ENCODE peak calls at places on chromosomes 1 and 21, in six cellular contexts. N is neural progenitor cell, B is PC-3, X is kidney, Q is uterus, F is right cardiac atrium. R is an unnamed sample. For H3K4me1, the result is how much of the 10 kb centered on the place peaks cover.

GRCh38 chr1:21822349-21822748 is 10.3 kb downstream of the LDLRAD2 start:
- DNase-seq in B (no peak), X (no peak), F (no peak), N (peak), Q (no peak), R (no peak)

GRCh38 chr1:19374926-19375325 is 62.8 kb downstream of the SLC66A1 start:
- DNase-seq in Q (no peak), B (no peak), N (no peak), X (no peak), F (no peak), R (no peak)

GRCh38 chr1:89305493-89305892 is 32.8 kb upstream of the GBP5 start:
- DNase-seq in X (no peak), N (no peak), B (no peak), Q (no peak), F (no peak), R (no peak)

GRCh38 chr1:188429385-188429784 is 1600.6 kb downstream of the PLA2G4A start:
- DNase-seq in X (no peak), F (no peak), Q (no peak), N (no peak), B (no peak), R (no peak)

GRCh38 chr1:108047085-108047484 is 82.1 kb upstream of the VAV3 start:
- DNase-seq in X (no peak), Q (no peak), B (no peak), F (no peak), N (no peak), R (no peak)

GRCh38 chr1:168653567-168653966 is 75.4 kb downstream of the DPT start:
- DNase-seq in X (no peak), F (no peak), Q (no peak), N (no peak), B (peak), R (no peak)

GRCh38 chr1:217095050-217095622 is 371.9 kb upstream of the ESRRG start:
- DNase-seq in N (no peak), B (no peak), Q (no peak), X (no peak), F (no peak), R (no peak)

GRCh38 chr1:37606481-37607263 is 10.9 kb upstream of the GNL2 start:
- DNase-seq in Q (peak), N (no peak), B (no peak), X (no peak), F (no peak), R (no peak)

GRCh38 chr1:112704908-112705627 is 1.9 kb downstream of the RHOC start:
- DNase-seq in B (peak), F (peak), Q (peak), X (peak), N (peak), R (peak)

GRCh38 chr1:94481473-94481933 is 60.1 kb downstream of the F3 start:
- DNase-seq in Q (peak), N (peak), F (no peak), B (peak), X (no peak), R (peak)

GRCh38 chr1:22551591-22552370 is 11.5 kb upstream of the EPHA8 start:
- DNase-seq in B (no peak), F (no peak), Q (no peak), X (no peak), N (no peak), R (no peak)

GRCh38 chr1:23395162-23395724 is 25.6 kb upstream of the ZNF436 start:
- DNase-seq in X (no peak), F (peak), Q (no peak), N (no peak), B (no peak), R (no peak)

GRCh38 chr1:24992761-24993211 is 62.7 kb upstream of the RUNX3 start:
- DNase-seq in N (no peak), Q (no peak), X (peak), F (no peak), B (no peak), R (peak)

GRCh38 chr1:88528792-88529191 is 155.3 kb upstream of the PKN2 start:
- DNase-seq in Q (no peak), F (no peak), X (no peak), N (no peak), B (peak), R (no peak)

GRCh38 chr1:155167166-155168104 is 5.7 kb downstream of the KRTCAP2 start:
- DNase-seq in B (peak), F (peak), Q (peak), N (peak), X (peak), R (peak)

GRCh38 chr1:240831191-240831631 is 219.3 kb upstream of the GREM2 start:
- DNase-seq in Q (no peak), F (no peak), B (peak), N (no peak), X (no peak), R (no peak)

GRCh38 chr1:25922633-25923567 is 16.7 kb upstream of the STMN1 start:
- DNase-seq in F (peak), Q (peak), N (peak), X (peak), B (peak), R (peak)

GRCh38 chr1:153583976-153584375 is 18.3 kb upstream of the S100A2 start:
- DNase-seq in Q (no peak), N (no peak), B (no peak), F (no peak), X (no peak), R (no peak)

GRCh38 chr1:209816923-209817322 is 10.8 kb upstream of the UTP25 start:
- DNase-seq in X (no peak), Q (no peak), F (no peak), N (no peak), B (no peak), R (no peak)

GRCh38 chr1:24112381-24113169 is 640 bp upstream of the MYOM3 start:
- DNase-seq in B (peak), X (no peak), N (peak), Q (peak), F (peak), R (peak)

GRCh38 chr1:218217040-218217439 is 68.1 kb upstream of the RRP15 start:
- DNase-seq in B (no peak), N (no peak), F (no peak), Q (no peak), X (no peak), R (no peak)

GRCh38 chr1:29452463-29453230 is 216.3 kb downstream of the PTPRU start:
- DNase-seq in Q (no peak), F (no peak), X (no peak), N (no peak), B (no peak), R (no peak)

GRCh38 chr1:62875676-62876075 is 91.7 kb downstream of the ATG4C start:
- DNase-seq in B (peak), Q (no peak), N (no peak), F (no peak), X (no peak), R (no peak)

GRCh38 chr1:187476671-187477070 is 647.9 kb downstream of the PLA2G4A start:
- DNase-seq in X (no peak), N (peak), Q (no peak), F (no peak), B (peak), R (no peak)

GRCh38 chr1:205294914-205295310 is 26.6 kb downstream of the NUAK2 start:
- DNase-seq in B (peak), X (no peak), F (no peak), Q (no peak), N (no peak), R (no peak)

GRCh38 chr21:32981096-32981495 is 44.6 kb upstream of the OLIG2 start:
- DNase-seq in N (no peak), B (no peak), Q (no peak), X (no peak), F (no peak), R (no peak)

GRCh38 chr1:200373811-200374231 is 36.0 kb downstream of the ZNF281 start:
- DNase-seq in N (peak), X (no peak), Q (no peak), B (no peak), F (no peak), R (no peak)

GRCh38 chr1:171869097-171869496 is 27.8 kb downstream of the DNM3 start:
- DNase-seq in B (no peak), X (no peak), Q (no peak), N (no peak), F (no peak), R (no peak)

GRCh38 chr1:223609961-223610360 is 55.5 kb downstream of the CAPN8 start:
- DNase-seq in F (no peak), N (no peak), Q (no peak), B (no peak), X (no peak), R (no peak)

GRCh38 chr1:19096036-19096833 is 113.8 kb downstream of the UBR4 start:
- DNase-seq in Q (no peak), B (peak), N (peak), F (peak), X (no peak), R (peak)

GRCh38 chr1:10909697-10910489 is 102.6 kb upstream of the TARDBP start:
- DNase-seq in Q (no peak), X (peak), F (peak), N (peak), B (peak), R (peak)

GRCh38 chr21:44873356-44874239 is at the start of gene PTTG1IP:
- DNase-seq in X (peak), F (peak), Q (peak), N (peak), B (peak), R (peak)
- H3K4me1 ChIP-seq in X (under half), F (under half), Q (under half), N (under half), B (half or more), R (under half)

GRCh38 chr1:32984829-32985310 is 20.3 kb upstream of the RNF19B start:
- DNase-seq in Q (no peak), N (no peak), F (no peak), B (no peak), X (no peak), R (no peak)
- H3K27ac ChIP-seq in Q (no peak), N (no peak), F (no peak), B (no peak), X (no peak), R (no peak)

GRCh38 chr1:86429122-86429725 is 5.3 kb downstream of the CLCA2 start:
- DNase-seq in F (no peak), X (no peak), Q (no peak), N (no peak), B (no peak), R (no peak)
- H3K4me3 ChIP-seq in F (no peak), X (no peak), Q (no peak), N (no peak), B (no peak), R (no peak)

GRCh38 chr1:93352376-93352775 is 6.7 kb downstream of the DR1 start:
- DNase-seq in X (no peak), Q (no peak), N (no peak), F (no peak), B (no peak), R (no peak)
- H3K4me1 ChIP-seq in X (under half), Q (under half), N (under half), F (under half), B (under half), R (under half)